ENCODE peak calls at places on chromosome 16, in nine cellular contexts. J, V, L, H, U, W, Z, P and I are unnamed samples.

GRCh38 chr16:57627184-57627871 is 1.1 kb upstream of the ADGRG1 start:
- ATAC-seq in V (no peak), J (peak; percentile 54), H (no peak), Z (no peak), U (no peak), P (no peak), L (peak; percentile 22), W (no peak), I (no peak)

GRCh38 chr16:20385844-20386832 is 18.4 kb downstream of the PDILT start:
- ATAC-seq in Z (no peak), U (peak; percentile 78), H (peak; percentile 67), W (no peak), V (no peak), L (peak; percentile 37), P (peak; percentile 82), J (peak; percentile 63), I (no peak)

GRCh38 chr16:30997887-30998711 is 12.3 kb downstream of the STX1B start:
- ATAC-seq in J (peak; percentile 52), H (peak; percentile 45), W (no peak), L (no peak), V (no peak), Z (no peak), P (no peak), U (no peak), I (no peak)

GRCh38 chr16:17173134-17173729 is 297.5 kb downstream of the XYLT1 start:
- ATAC-seq in H (peak; percentile 83), V (no peak), P (peak; percentile 69), U (no peak), Z (no peak), W (no peak), L (peak; percentile 82), J (no peak), I (no peak)

GRCh38 chr16:54007504-54007903 is 279.1 kb downstream of the IRX3 start:
- ATAC-seq in U (no peak), V (no peak), H (no peak), W (no peak), L (no peak), P (peak; percentile 93), J (no peak), Z (no peak), I (no peak)

GRCh38 chr16:2040031-2040430 is 7.6 kb downstream of the NTHL1 start:
- ATAC-seq in W (no peak), J (peak; percentile 9), P (peak; percentile 34), H (no peak), U (no peak), V (no peak), Z (no peak), L (no peak), I (no peak)

GRCh38 chr16:10754941-10755340 is 11.3 kb downstream of the NUBP1 start:
- ATAC-seq in U (no peak), H (no peak), L (no peak), J (peak; percentile 77), W (peak; percentile 82), V (no peak), P (no peak), Z (peak; percentile 75), I (peak; percentile 69)

GRCh38 chr16:84826558-84826941 is 6.8 kb downstream of the CRISPLD2 start:
- ATAC-seq in U (no peak), H (peak; percentile 35), L (peak; percentile 46), Z (no peak), P (no peak), W (no peak), V (no peak), J (no peak), I (no peak)

GRCh38 chr16:66081967-66082366 is 284.5 kb upstream of the CDH5 start:
- ATAC-seq in L (no peak), J (no peak), Z (no peak), H (peak; percentile 36), U (no peak), W (no peak), V (no peak), P (no peak), I (peak; percentile 39)

GRCh38 chr16:79508294-79508693 is 92.2 kb downstream of the MAF start:
- ATAC-seq in U (no peak), H (no peak), W (no peak), P (peak; percentile 27), L (peak; percentile 52), V (no peak), J (no peak), Z (no peak), I (no peak)

GRCh38 chr16:54437921-54438320 is 151.3 kb upstream of the IRX3 start:
- ATAC-seq in W (no peak), H (no peak), P (no peak), J (no peak), Z (no peak), V (no peak), U (no peak), L (no peak), I (no peak)

GRCh38 chr16:56891685-56892084 is 26.7 kb downstream of the SLC12A3 start:
- ATAC-seq in Z (no peak), W (no peak), V (no peak), H (no peak), J (no peak), U (no peak), P (no peak), L (no peak), I (no peak)

GRCh38 chr16:84594725-84595038 is 23.2 kb downstream of the COTL1 start:
- ATAC-seq in P (no peak), V (no peak), H (no peak), U (no peak), J (no peak), W (peak; percentile 9), L (no peak), Z (no peak), I (peak; percentile 2)

GRCh38 chr16:72637306-72637705 is 410.6 kb downstream of the ZFHX3 start:
- ATAC-seq in V (no peak), W (no peak), P (no peak), U (no peak), J (no peak), Z (no peak), H (no peak), L (no peak), I (no peak)

GRCh38 chr16:54424043-54424451 is 137.5 kb upstream of the IRX3 start:
- ATAC-seq in J (no peak), Z (no peak), W (no peak), U (no peak), L (no peak), V (no peak), H (no peak), P (peak; percentile 27), I (no peak)

GRCh38 chr16:87956771-87957279 is 5.6 kb downstream of the BANP start:
- ATAC-seq in P (no peak), U (no peak), J (peak; percentile 35), Z (peak; percentile 32), L (no peak), W (peak; percentile 54), H (no peak), V (peak; percentile 32), I (peak; percentile 61)

GRCh38 chr16:54430491-54431030 is 144.0 kb upstream of the IRX3 start:
- ATAC-seq in L (no peak), U (no peak), Z (no peak), V (no peak), W (no peak), J (no peak), P (peak; percentile 84), H (peak; percentile 20), I (no peak)

GRCh38 chr16:4386452-4386813 is 14.8 kb downstream of the VASN start:
- ATAC-seq in Z (no peak), H (no peak), P (peak; percentile 8), W (no peak), V (no peak), U (peak; percentile 8), L (no peak), J (peak; percentile 58), I (no peak)

GRCh38 chr16:50067290-50067853 is 1.6 kb downstream of the HEATR3 start:
- ATAC-seq in H (no peak), J (no peak), Z (peak; percentile 12), U (no peak), V (peak; percentile 26), L (no peak), W (peak; percentile 45), P (no peak), I (peak; percentile 23)

GRCh38 chr16:71425746-71426068 is 16.1 kb downstream of the TLE7 start:
- ATAC-seq in L (no peak), Z (no peak), J (no peak), W (no peak), U (peak; percentile 12), H (no peak), P (no peak), V (no peak), I (no peak)

GRCh38 chr16:89536371-89536770 is 24.1 kb upstream of the RPL13 start:
- ATAC-seq in V (no peak), W (no peak), H (no peak), L (no peak), U (no peak), J (no peak), P (no peak), Z (no peak), I (no peak)

GRCh38 chr16:87098361-87098760 is 218.8 kb downstream of the C16orf95 start:
- ATAC-seq in H (no peak), Z (no peak), U (peak; percentile 84), J (no peak), V (no peak), L (no peak), P (no peak), W (no peak), I (no peak)

GRCh38 chr16:67268136-67268579 is 11.2 kb upstream of the PLEKHG4 start:
- ATAC-seq in L (peak; percentile 56), U (peak; percentile 71), J (peak; percentile 68), V (no peak), Z (no peak), P (peak; percentile 35), W (no peak), H (peak; percentile 92), I (no peak)

GRCh38 chr16:31695667-31696066 is 168.0 kb downstream of the AHSP start:
- ATAC-seq in L (no peak), W (peak; percentile 87), U (no peak), H (no peak), V (peak; percentile 96), P (no peak), J (no peak), Z (peak; percentile 70), I (peak; percentile 85)

GRCh38 chr16:24769806-24770205 is 40.4 kb downstream of the TNRC6A start:
- ATAC-seq in P (no peak), W (no peak), U (no peak), H (no peak), L (no peak), V (no peak), Z (no peak), J (no peak), I (no peak)

GRCh38 chr16:75138636-75139035 is 9.7 kb upstream of the ZFP1 start:
- ATAC-seq in U (no peak), W (no peak), V (no peak), H (no peak), L (no peak), J (no peak), P (no peak), Z (no peak), I (no peak)

GRCh38 chr16:56384074-56384721 is 41.1 kb downstream of the AMFR start:
- ATAC-seq in V (no peak), P (peak; percentile 72), H (no peak), L (peak; percentile 59), W (no peak), J (no peak), Z (no peak), U (no peak), I (no peak)

GRCh38 chr16:53998024-53998810 is 288.4 kb downstream of the IRX3 start:
- ATAC-seq in J (no peak), H (no peak), L (no peak), W (no peak), V (no peak), U (no peak), P (peak; percentile 79), Z (no peak), I (no peak)

GRCh38 chr16:81673432-81673831 is 105.7 kb upstream of the PLCG2 start:
- ATAC-seq in U (no peak), L (no peak), W (no peak), J (no peak), P (no peak), Z (no peak), H (no peak), V (no peak), I (no peak)

GRCh38 chr16:17382514-17382913 is 88.2 kb downstream of the XYLT1 start:
- ATAC-seq in P (no peak), W (no peak), L (no peak), J (no peak), Z (no peak), V (no peak), U (no peak), H (no peak), I (no peak)

GRCh38 chr16:1930338-1930720 is 12.1 kb upstream of the HS3ST6 start:
- ATAC-seq in J (no peak), U (no peak), L (no peak), V (no peak), Z (no peak), W (no peak), P (no peak), H (no peak), I (no peak)